ENCODE peak calls at places on chromosome 14, in nine cellular contexts. G is T-helper 1 cell; D is sciatic nerve; I is RPMI7951; A is midbrain; C is AG20443; H is CD4-positive, alpha-beta T cell; L is nucleus accumbens; M is mucosa of descending colon. S is an unnamed sample.

GRCh38 chr14:104283197-104284106 is 145.1 kb downstream of the KIF26A start:
- DNase-seq in L (no peak), I (no peak), A (no peak), H (no peak), D (peak; percentile 37), G (no peak), C (no peak), M (peak; percentile 89), S (no peak)

GRCh38 chr14:100078997-100079561 is 13.9 kb downstream of the EVL start:
- DNase-seq in L (no peak), I (peak; percentile 54), A (no peak), C (peak; percentile 66), G (peak; percentile 89), D (no peak), H (peak; percentile 74), M (peak; percentile 78), S (peak; percentile 86)

GRCh38 chr14:89303452-89304435 is 113.3 kb downstream of the FOXN3 start:
- DNase-seq in L (no peak), H (no peak), A (peak; percentile 52), C (peak; percentile 65), G (peak; percentile 10), M (peak; percentile 63), D (peak; percentile 78), I (peak; percentile 73), S (no peak)

GRCh38 chr14:56666294-56666693 is 86.7 kb downstream of the TMEM260 start:
- DNase-seq in A (no peak), C (no peak), M (no peak), H (no peak), D (no peak), L (no peak), G (no peak), I (no peak), S (no peak)

GRCh38 chr14:89212386-89213235 is 204.4 kb downstream of the FOXN3 start:
- DNase-seq in C (no peak), A (no peak), D (no peak), I (no peak), G (no peak), M (no peak), H (no peak), L (no peak), S (no peak)

GRCh38 chr14:61555056-61555838 is 140.1 kb upstream of the HIF1A start:
- DNase-seq in A (no peak), C (peak; percentile 37), L (no peak), D (no peak), G (no peak), M (no peak), I (peak; percentile 83), H (no peak), S (no peak)

GRCh38 chr14:104941508-104942365 is 17.1 kb downstream of the PLD4 start:
- DNase-seq in A (no peak), L (no peak), C (no peak), M (no peak), I (no peak), H (no peak), D (no peak), G (no peak), S (no peak)

GRCh38 chr14:89767861-89768268 is 186.7 kb downstream of the EFCAB11 start:
- DNase-seq in M (no peak), I (peak; percentile 40), A (peak; percentile 13), G (peak; percentile 72), H (peak; percentile 53), L (no peak), D (no peak), C (peak; percentile 59), S (peak; percentile 58)

GRCh38 chr14:65472189-65472588 is 59.7 kb downstream of the FUT8 start:
- DNase-seq in L (no peak), C (no peak), A (no peak), G (no peak), I (no peak), H (no peak), D (no peak), M (no peak), S (no peak)

GRCh38 chr14:102471921-102472814 is 37.4 kb downstream of the ANKRD9 start:
- DNase-seq in I (no peak), H (no peak), A (peak; percentile 32), M (peak; percentile 36), G (no peak), D (no peak), C (no peak), L (no peak), S (no peak)

GRCh38 chr14:101927859-101928258 is 36.5 kb upstream of the DYNC1H1 start:
- DNase-seq in G (no peak), D (peak; percentile 93), H (no peak), I (peak; percentile 89), M (peak; percentile 80), L (no peak), A (no peak), C (peak; percentile 97), S (no peak)

GRCh38 chr14:76352639-76353281 is 23.2 kb upstream of the ESRRB start:
- DNase-seq in M (no peak), I (peak; percentile 33), D (peak; percentile 80), H (peak; percentile 19), L (no peak), G (peak; percentile 28), A (peak; percentile 43), C (peak; percentile 83), S (peak; percentile 37)

GRCh38 chr14:105173901-105174894 is 5.6 kb upstream of the JAG2 start:
- DNase-seq in D (no peak), M (peak; percentile 70), I (no peak), L (no peak), A (peak; percentile 5), H (no peak), C (no peak), G (peak; percentile 53), S (peak; percentile 56)

GRCh38 chr14:99795046-99795445 is 1.8 kb downstream of the EML1 start:
- DNase-seq in A (no peak), M (no peak), H (no peak), G (no peak), D (no peak), L (no peak), C (no peak), I (no peak), S (no peak)

GRCh38 chr14:83287300-83287699 is 1753.6 kb upstream of the SEL1L start:
- DNase-seq in I (no peak), L (no peak), D (no peak), M (no peak), G (no peak), C (no peak), A (no peak), H (no peak), S (no peak)

GRCh38 chr14:32509632-32510187 is 180.6 kb downstream of the AKAP6 start:
- DNase-seq in C (peak; percentile 89), M (no peak), I (peak; percentile 85), A (peak; percentile 94), G (no peak), D (peak; percentile 74), H (no peak), L (peak; percentile 51), S (no peak)

GRCh38 chr14:73757876-73758391 is 43.8 kb upstream of the PNMA1 start:
- DNase-seq in H (no peak), A (no peak), M (peak; percentile 68), L (no peak), I (peak; percentile 52), C (no peak), G (no peak), D (no peak), S (no peak)

GRCh38 chr14:33932526-33933292 is 18.2 kb downstream of the EGLN3 start:
- DNase-seq in M (no peak), G (no peak), H (no peak), C (no peak), A (no peak), I (peak; percentile 63), D (no peak), L (no peak), S (no peak)

GRCh38 chr14:31268216-31268615 is 60.6 kb upstream of the HECTD1 start:
- DNase-seq in A (no peak), C (no peak), I (peak; percentile 24), G (no peak), M (no peak), D (no peak), H (no peak), L (no peak), S (no peak)

GRCh38 chr14:95486875-95487668 is 29.4 kb downstream of the SYNE3 start:
- DNase-seq in L (no peak), H (no peak), G (no peak), C (no peak), M (peak; percentile 67), I (no peak), D (no peak), A (no peak), S (no peak)

GRCh38 chr14:102363182-102363952 is 626 bp downstream of the TECPR2 start:
- DNase-seq in D (peak; percentile 71), A (peak; percentile 41), G (peak; percentile 31), M (no peak), H (no peak), L (no peak), C (peak; percentile 61), I (peak; percentile 63), S (peak; percentile 10)

GRCh38 chr14:95258754-95259593 is 60.7 kb downstream of the CLMN start:
- DNase-seq in C (no peak), D (no peak), L (no peak), A (no peak), H (no peak), M (no peak), G (no peak), I (no peak), S (no peak)

GRCh38 chr14:104350463-104351185 is 212.2 kb downstream of the KIF26A start:
- DNase-seq in M (no peak), I (no peak), D (peak; percentile 64), A (peak; percentile 89), L (peak; percentile 57), H (no peak), C (no peak), G (no peak), S (no peak)

GRCh38 chr14:21070610-21071224 is 613 bp downstream of the ARHGEF40 start:
- DNase-seq in C (peak; percentile 51), M (peak; percentile 84), G (no peak), A (peak; percentile 55), L (no peak), D (peak; percentile 78), I (peak; percentile 70), H (no peak), S (no peak)

GRCh38 chr14:90756755-90757345 is 59.4 kb downstream of the TTC7B start:
- DNase-seq in M (no peak), H (no peak), I (no peak), D (no peak), A (peak; percentile 63), C (no peak), L (no peak), G (no peak), S (no peak)

GRCh38 chr14:36817071-36817930 is 155.6 kb downstream of the PAX9 start:
- DNase-seq in M (no peak), L (no peak), G (no peak), I (no peak), H (no peak), A (no peak), D (no peak), C (no peak), S (no peak)

GRCh38 chr14:99177876-99178630 is 93.9 kb downstream of the BCL11B start:
- DNase-seq in I (no peak), M (no peak), H (no peak), G (no peak), L (no peak), A (no peak), D (no peak), C (no peak), S (no peak)

GRCh38 chr14:70665448-70666363 is 24.0 kb downstream of the TTC9 start:
- DNase-seq in G (no peak), A (no peak), L (no peak), M (peak; percentile 64), C (peak; percentile 76), I (peak; percentile 45), D (no peak), H (no peak), S (no peak)

GRCh38 chr14:45156067-45156466 is 20.3 kb downstream of the FANCM start:
- DNase-seq in D (no peak), A (no peak), M (no peak), G (peak; percentile 12), C (no peak), I (no peak), L (no peak), H (no peak), S (no peak)

GRCh38 chr14:58465425-58465824 is 37.9 kb downstream of the KIAA0586 start:
- DNase-seq in D (no peak), I (peak; percentile 28), M (no peak), G (no peak), C (no peak), H (no peak), L (no peak), A (no peak), S (no peak)

GRCh38 chr14:74583689-74584434 is 28.2 kb downstream of the LTBP2 start:
- DNase-seq in D (no peak), L (no peak), C (peak; percentile 69), A (no peak), I (peak; percentile 84), G (no peak), H (no peak), M (peak; percentile 4), S (no peak)

S was measured in activated gamma-delta T cell treated with Interleukin-2 at 50 U/mL for 16 hours.